ENCODE peak calls at places on chromosomes 12 and 14, in five cellular contexts. O, P, Q, H and I are unnamed samples.

GRCh38 chr14:61754627-61755381 is 7.4 kb upstream of the SNAPC1 start:
- DNase-seq in O (no peak), P (no peak), Q (no peak), H (no peak), I (no peak)

GRCh38 chr12:32889073-32889760 is 7.4 kb downstream of the PKP2 start:
- DNase-seq in O (no peak), P (no peak), Q (no peak), H (no peak), I (no peak)

GRCh38 chr12:84732941-84733340 is 179.7 kb downstream of the SLC6A15 start:
- DNase-seq in O (no peak), P (no peak), Q (no peak), H (no peak), I (no peak)

GRCh38 chr12:2311001-2311778 is 258.4 kb downstream of the CACNA1C start:
- DNase-seq in O (no peak), P (no peak), Q (no peak), H (no peak), I (no peak)

GRCh38 chr14:26370118-26370517 is 227.7 kb downstream of the NOVA1 start:
- DNase-seq in O (no peak), P (peak; percentile 32), Q (no peak), H (no peak), I (no peak)

GRCh38 chr14:24463806-24464785 is 21.5 kb upstream of the SDR39U1 start:
- DNase-seq in O (no peak), P (no peak), Q (no peak), H (no peak), I (no peak)

GRCh38 chr12:12327802-12328201 is 22.2 kb downstream of the MANSC1 start:
- DNase-seq in O (no peak), P (peak; percentile 86), Q (no peak), H (no peak), I (no peak)

GRCh38 chr12:56593909-56594621 is 36.1 kb downstream of the BAZ2A start:
- DNase-seq in O (peak; percentile 23), P (peak; percentile 77), Q (peak; percentile 65), H (peak; percentile 58), I (no peak)

GRCh38 chr12:27290501-27291168 is 42.0 kb upstream of the BMAL2 start:
- DNase-seq in O (no peak), P (no peak), Q (no peak), H (no peak), I (no peak)

GRCh38 chr12:163406-163986 is 50.5 kb downstream of the SLC6A12 start:
- DNase-seq in O (no peak), P (no peak), Q (no peak), H (no peak), I (no peak)

GRCh38 chr12:130041983-130042812 is 120.1 kb upstream of the FZD10 start:
- DNase-seq in O (no peak), P (no peak), Q (peak; percentile 68), H (peak; percentile 47), I (peak; percentile 65)

GRCh38 chr14:64478634-64479250 is 13.4 kb downstream of the AKAP5 start:
- DNase-seq in O (no peak), P (peak; percentile 49), Q (no peak), H (no peak), I (no peak)

GRCh38 chr12:110531741-110532333 is 29.7 kb downstream of the RAD9B start:
- DNase-seq in O (no peak), P (no peak), Q (no peak), H (no peak), I (no peak)

GRCh38 chr12:124386661-124387509 is 92.0 kb downstream of the RFLNA start:
- DNase-seq in O (no peak), P (no peak), Q (no peak), H (no peak), I (no peak)

GRCh38 chr14:49692895-49693737 is at the start of gene KLHDC1:
- DNase-seq in O (peak; percentile 66), P (peak; percentile 65), Q (peak; percentile 97), H (peak; percentile 74), I (peak; percentile 96)

GRCh38 chr14:52380294-52380693 is 66.2 kb downstream of the PTGER2 start:
- DNase-seq in O (no peak), P (no peak), Q (no peak), H (no peak), I (no peak)